ENCODE peak calls at places on chromosomes 1 and 21, in six cellular contexts. O is fibroblast of mammary gland, P is adrenal gland, X is lower lobe of right lung, B is HS-5, Z is M059J. V is an unnamed sample.

GRCh38 chr1:7427066-7427465 is 344.0 kb upstream of the VAMP3 start:
- DNase-seq in O (no peak), P (no peak), X (no peak), B (no peak), Z (no peak), V (no peak)

GRCh38 chr1:7594714-7595295 is 176.3 kb upstream of the VAMP3 start:
- DNase-seq in O (no peak), P (no peak), X (no peak), B (no peak), Z (no peak), V (peak; percentile 15)

GRCh38 chr1:36080801-36081200 is 3.1 kb upstream of the TEKT2 start:
- DNase-seq in O (no peak), P (no peak), X (no peak), B (no peak), Z (no peak), V (no peak)

GRCh38 chr1:39105061-39105840 is 79.1 kb downstream of the NDUFS5 start:
- DNase-seq in O (peak; percentile 45), P (peak; percentile 79), X (peak; percentile 84), B (no peak), Z (peak; percentile 74), V (peak; percentile 88)

GRCh38 chr21:43585924-43586411 is 73.3 kb downstream of the HSF2BP start:
- DNase-seq in O (peak; percentile 99), P (peak; percentile 86), X (no peak), B (peak; percentile 99), Z (peak; percentile 100), V (no peak)

GRCh38 chr1:240001177-240001740 is 90.4 kb upstream of the FMN2 start:
- DNase-seq in O (peak; percentile 19), P (no peak), X (no peak), B (no peak), Z (peak; percentile 67), V (no peak)

GRCh38 chr21:45846373-45847160 is 135.0 kb upstream of the COL6A1 start:
- DNase-seq in O (peak; percentile 63), P (no peak), X (no peak), B (no peak), Z (no peak), V (no peak)

GRCh38 chr1:230458509-230458908 is 32.4 kb upstream of the PGBD5 start:
- DNase-seq in O (peak; percentile 72), P (no peak), X (no peak), B (no peak), Z (peak; percentile 66), V (no peak)

GRCh38 chr21:35226302-35226701 is 177.2 kb upstream of the RUNX1 start:
- DNase-seq in O (peak; percentile 89), P (no peak), X (no peak), B (no peak), Z (peak; percentile 98), V (peak; percentile 87)

GRCh38 chr21:46002841-46003574 is 21.4 kb downstream of the COL6A1 start:
- DNase-seq in O (no peak), P (peak; percentile 11), X (peak; percentile 41), B (no peak), Z (no peak), V (peak; percentile 15)

GRCh38 chr1:30123896-30124295 is 599.5 kb downstream of the MATN1 start:
- DNase-seq in O (no peak), P (peak; percentile 17), X (no peak), B (no peak), Z (no peak), V (no peak)

GRCh38 chr21:36643374-36644250 is 55.3 kb upstream of the SIM2 start:
- DNase-seq in O (no peak), P (no peak), X (no peak), B (no peak), Z (no peak), V (no peak)

GRCh38 chr21:20720623-20721022 is 277.6 kb upstream of the NCAM2 start:
- DNase-seq in O (peak; percentile 60), P (no peak), X (no peak), B (peak; percentile 61), Z (peak; percentile 34), V (no peak)

GRCh38 chr1:210117198-210117597 is 115.4 kb upstream of the SERTAD4 start:
- DNase-seq in O (no peak), P (no peak), X (no peak), B (no peak), Z (no peak), V (no peak)

GRCh38 chr1:26794391-26794790 is 6.6 kb downstream of the PIGV start:
- DNase-seq in O (no peak), P (no peak), X (no peak), B (no peak), Z (no peak), V (peak; percentile 82)

GRCh38 chr1:89532228-89532627 is 7.6 kb downstream of the LRRC8B start:
- DNase-seq in O (no peak), P (no peak), X (no peak), B (no peak), Z (no peak), V (no peak)

GRCh38 chr1:11934295-11935039 is at the start of gene PLOD1:
- DNase-seq in O (peak; percentile 73), P (peak; percentile 88), X (peak; percentile 91), B (peak; percentile 43), Z (peak; percentile 86), V (peak; percentile 96)

V was measured in right lobe of liver.